ENCODE peak calls at places on chromosomes 11 and 22, in nine cellular contexts. One of them, this sample, is unnamed. For H3K4me1 and H3K9me2, the result is how much of the 10 kb centered on the place peaks cover.

GRCh38 chr22:40116496-40117200 is 61.1 kb upstream of the TNRC6B start:
- DNase-seq in HCT116: no peak
- DNase-seq in GM23338: no peak
- DNase-seq in MM.1S: no peak
- DNase-seq in SK-N-SH: no peak
- DNase-seq in PC-9: no peak
- DNase-seq in OCI-LY7: no peak
- DNase-seq in hepatocyte: no peak
- DNase-seq in GM23248: no peak
- DNase-seq in this sample: no peak

GRCh38 chr11:42524534-42525227 is 787.1 kb upstream of the API5 start:
- DNase-seq in GM23338: peak
- DNase-seq in PC-9: peak
- DNase-seq in SK-N-SH: peak
- DNase-seq in HCT116: no peak
- DNase-seq in OCI-LY7: peak
- DNase-seq in GM23248: peak
- DNase-seq in hepatocyte: peak
- DNase-seq in MM.1S: peak
- DNase-seq in this sample: peak

GRCh38 chr11:36352919-36353318 is 56.8 kb downstream of the PRR5L start:
- DNase-seq in SK-N-SH: no peak
- DNase-seq in PC-9: no peak
- DNase-seq in hepatocyte: no peak
- DNase-seq in OCI-LY7: no peak
- DNase-seq in GM23248: no peak
- DNase-seq in HCT116: no peak
- DNase-seq in GM23338: no peak
- DNase-seq in MM.1S: no peak
- DNase-seq in this sample: no peak

GRCh38 chr22:28183078-28183870 is 264.2 kb upstream of the PITPNB start:
- DNase-seq in MM.1S: no peak
- DNase-seq in HCT116: no peak
- DNase-seq in PC-9: no peak
- DNase-seq in GM23248: peak
- DNase-seq in SK-N-SH: no peak
- DNase-seq in OCI-LY7: no peak
- DNase-seq in hepatocyte: no peak
- DNase-seq in GM23338: no peak
- DNase-seq in this sample: no peak

GRCh38 chr11:30392221-30392784 is 69.4 kb downstream of the ARL14EP start:
- DNase-seq in PC-9: no peak
- DNase-seq in MM.1S: no peak
- DNase-seq in GM23248: no peak
- DNase-seq in SK-N-SH: no peak
- DNase-seq in HCT116: no peak
- DNase-seq in hepatocyte: peak
- DNase-seq in GM23338: no peak
- DNase-seq in OCI-LY7: no peak
- DNase-seq in this sample: no peak

GRCh38 chr11:111851636-111852035 is 19.7 kb downstream of the ALG9 start:
- DNase-seq in PC-9: peak
- DNase-seq in GM23248: peak
- DNase-seq in GM23338: peak
- DNase-seq in hepatocyte: peak
- DNase-seq in MM.1S: no peak
- DNase-seq in HCT116: no peak
- DNase-seq in OCI-LY7: peak
- DNase-seq in SK-N-SH: peak
- DNase-seq in this sample: peak

GRCh38 chr22:22061085-22062077 is 78.8 kb upstream of the TOP3B start:
- DNase-seq in OCI-LY7: peak
- DNase-seq in GM23248: peak
- DNase-seq in GM23338: no peak
- DNase-seq in HCT116: peak
- DNase-seq in SK-N-SH: no peak
- DNase-seq in hepatocyte: peak
- DNase-seq in MM.1S: no peak
- DNase-seq in PC-9: no peak
- DNase-seq in this sample: peak

GRCh38 chr11:120801801-120802689 is 221.9 kb upstream of the TBCEL start:
- DNase-seq in hepatocyte: peak
- DNase-seq in GM23338: peak
- DNase-seq in SK-N-SH: peak
- DNase-seq in OCI-LY7: peak
- DNase-seq in PC-9: peak
- DNase-seq in GM23248: peak
- DNase-seq in MM.1S: peak
- DNase-seq in HCT116: peak
- DNase-seq in this sample: peak

GRCh38 chr11:6634534-6634933 is 15.3 kb upstream of the TPP1 start:
- DNase-seq in GM23338: no peak
- DNase-seq in GM23248: no peak
- DNase-seq in OCI-LY7: no peak
- DNase-seq in SK-N-SH: no peak
- DNase-seq in hepatocyte: no peak
- DNase-seq in PC-9: no peak
- DNase-seq in HCT116: no peak
- DNase-seq in MM.1S: no peak
- DNase-seq in this sample: no peak

GRCh38 chr11:121497176-121497995 is 44.6 kb upstream of the SORL1-AS1 start:
- DNase-seq in PC-9: no peak
- DNase-seq in hepatocyte: no peak
- DNase-seq in OCI-LY7: no peak
- DNase-seq in GM23338: peak
- DNase-seq in SK-N-SH: no peak
- DNase-seq in GM23248: no peak
- DNase-seq in MM.1S: no peak
- DNase-seq in HCT116: no peak
- DNase-seq in this sample: no peak

GRCh38 chr11:75986966-75987365 is 172.0 kb downstream of the UVRAG start:
- DNase-seq in hepatocyte: no peak
- DNase-seq in OCI-LY7: no peak
- DNase-seq in HCT116: no peak
- DNase-seq in SK-N-SH: no peak
- DNase-seq in PC-9: no peak
- DNase-seq in GM23248: no peak
- DNase-seq in GM23338: no peak
- DNase-seq in MM.1S: no peak
- DNase-seq in this sample: no peak

GRCh38 chr22:24325105-24325757 is 54.6 kb downstream of the SPECC1L start:
- DNase-seq in PC-9: peak
- DNase-seq in GM23338: peak
- DNase-seq in GM23248: peak
- DNase-seq in hepatocyte: peak
- DNase-seq in OCI-LY7: peak
- DNase-seq in MM.1S: peak
- DNase-seq in SK-N-SH: peak
- DNase-seq in HCT116: no peak
- DNase-seq in this sample: peak

GRCh38 chr22:20509344-20510047 is 2.1 kb downstream of the MED15 start:
- DNase-seq in MM.1S: peak
- DNase-seq in GM23338: peak
- DNase-seq in OCI-LY7: peak
- DNase-seq in GM23248: peak
- DNase-seq in HCT116: no peak
- DNase-seq in hepatocyte: peak
- DNase-seq in PC-9: peak
- DNase-seq in SK-N-SH: peak
- DNase-seq in this sample: peak

GRCh38 chr22:49763696-49764095 is 64.0 kb downstream of the BRD1 start:
- DNase-seq in hepatocyte: no peak
- DNase-seq in GM23248: no peak
- DNase-seq in OCI-LY7: no peak
- DNase-seq in GM23338: no peak
- DNase-seq in HCT116: no peak
- DNase-seq in SK-N-SH: peak
- DNase-seq in PC-9: no peak
- DNase-seq in MM.1S: no peak
- DNase-seq in this sample: no peak

GRCh38 chr11:120358729-120359128 is 22.5 kb downstream of the ARHGEF12 start:
- DNase-seq in SK-N-SH: no peak
- DNase-seq in HCT116: no peak
- DNase-seq in GM23248: no peak
- DNase-seq in hepatocyte: no peak
- DNase-seq in OCI-LY7: no peak
- DNase-seq in GM23338: no peak
- DNase-seq in MM.1S: no peak
- DNase-seq in PC-9: no peak
- DNase-seq in this sample: no peak

GRCh38 chr11:34449013-34449412 is 10.3 kb downstream of the CAT start:
- DNase-seq in HCT116: no peak
- DNase-seq in hepatocyte: no peak
- DNase-seq in MM.1S: peak
- DNase-seq in SK-N-SH: no peak
- DNase-seq in GM23248: no peak
- DNase-seq in PC-9: peak
- DNase-seq in OCI-LY7: peak
- DNase-seq in GM23338: no peak
- DNase-seq in this sample: no peak

GRCh38 chr11:2388431-2389024 is 11.4 kb downstream of the CD81 start:
- DNase-seq in OCI-LY7: no peak
- DNase-seq in PC-9: no peak
- DNase-seq in SK-N-SH: no peak
- DNase-seq in GM23248: no peak
- DNase-seq in HCT116: no peak
- DNase-seq in hepatocyte: no peak
- DNase-seq in GM23338: no peak
- DNase-seq in MM.1S: no peak
- DNase-seq in this sample: no peak
- H3K4me1 ChIP-seq in OCI-LY7: half or more
- H3K4me1 ChIP-seq in PC-9: under half
- H3K4me1 ChIP-seq in SK-N-SH: under half
- H3K4me1 ChIP-seq in GM23248: under half
- H3K4me1 ChIP-seq in HCT116: under half
- H3K4me1 ChIP-seq in hepatocyte: under half
- H3K4me1 ChIP-seq in GM23338: under half
- H3K4me1 ChIP-seq in MM.1S: under half
- H3K4me1 ChIP-seq in this sample: under half

GRCh38 chr22:44665115-44665514 is 36.9 kb upstream of the PRR5 start:
- DNase-seq in hepatocyte: no peak
- DNase-seq in PC-9: no peak
- DNase-seq in GM23338: peak
- DNase-seq in GM23248: no peak
- DNase-seq in OCI-LY7: no peak
- DNase-seq in SK-N-SH: peak
- DNase-seq in HCT116: no peak
- DNase-seq in MM.1S: no peak
- DNase-seq in this sample: no peak
- H3K9me2 ChIP-seq in hepatocyte: under half
- H3K9me2 ChIP-seq in PC-9: under half
- H3K9me2 ChIP-seq in GM23338: under half
- H3K9me2 ChIP-seq in GM23248: under half
- H3K9me2 ChIP-seq in OCI-LY7: under half
- H3K9me2 ChIP-seq in SK-N-SH: under half
- H3K9me2 ChIP-seq in HCT116: under half
- H3K9me2 ChIP-seq in MM.1S: under half
- H3K9me2 ChIP-seq in this sample: under half

GRCh38 chr11:72719551-72719950 is 32.7 kb downstream of the ARAP1 start:
- DNase-seq in OCI-LY7: no peak
- DNase-seq in GM23338: no peak
- DNase-seq in PC-9: no peak
- DNase-seq in SK-N-SH: no peak
- DNase-seq in hepatocyte: no peak
- DNase-seq in MM.1S: peak
- DNase-seq in HCT116: no peak
- DNase-seq in GM23248: no peak
- DNase-seq in this sample: no peak

GRCh38 chr11:72719144-72719543 is 33.1 kb downstream of the ARAP1 start:
- DNase-seq in MM.1S: peak
- DNase-seq in hepatocyte: no peak
- DNase-seq in GM23248: peak
- DNase-seq in GM23338: no peak
- DNase-seq in SK-N-SH: no peak
- DNase-seq in PC-9: no peak
- DNase-seq in HCT116: no peak
- DNase-seq in OCI-LY7: no peak
- DNase-seq in this sample: no peak

GRCh38 chr11:72716291-72716690 is 35.9 kb downstream of the ARAP1 start:
- DNase-seq in hepatocyte: no peak
- DNase-seq in HCT116: no peak
- DNase-seq in GM23248: no peak
- DNase-seq in SK-N-SH: peak
- DNase-seq in OCI-LY7: no peak
- DNase-seq in MM.1S: peak
- DNase-seq in PC-9: no peak
- DNase-seq in GM23338: no peak
- DNase-seq in this sample: no peak

GRCh38 chr11:72716788-72717435 is 35.3 kb downstream of the ARAP1 start:
- DNase-seq in GM23338: no peak
- DNase-seq in MM.1S: no peak
- DNase-seq in HCT116: no peak
- DNase-seq in hepatocyte: no peak
- DNase-seq in GM23248: no peak
- DNase-seq in SK-N-SH: no peak
- DNase-seq in OCI-LY7: no peak
- DNase-seq in PC-9: no peak
- DNase-seq in this sample: no peak

DNA sequence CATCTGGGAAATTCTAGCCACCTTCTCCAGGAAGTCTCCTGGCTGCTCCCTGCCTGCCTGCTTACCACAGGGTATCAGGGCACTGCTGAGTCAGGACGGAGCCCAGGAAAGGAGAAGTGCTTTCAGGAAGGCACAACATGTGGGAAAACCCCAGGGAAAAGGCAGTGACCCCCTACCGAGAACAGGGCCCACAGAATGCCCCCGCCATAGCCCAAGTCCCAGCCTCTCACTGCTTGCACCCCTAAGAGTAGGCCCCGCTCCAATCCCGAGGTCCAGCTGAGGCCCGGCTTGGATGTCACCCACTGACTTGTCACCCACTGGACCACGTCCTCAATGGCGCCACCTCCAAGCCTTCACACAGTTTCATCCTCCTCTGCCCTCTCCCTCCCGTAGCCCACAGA is 34.1 kb downstream of the ARAP1 start:
- DNase-seq in HCT116: no peak
- DNase-seq in GM23338: no peak
- DNase-seq in MM.1S: no peak
- DNase-seq in SK-N-SH: no peak
- DNase-seq in GM23248: no peak
- DNase-seq in hepatocyte: no peak
- DNase-seq in PC-9: no peak
- DNase-seq in OCI-LY7: no peak
- DNase-seq in this sample: no peak
- H3K27ac ChIP-seq in HCT116: no peak
- H3K27ac ChIP-seq in GM23338: no peak
- H3K27ac ChIP-seq in MM.1S: peak
- H3K27ac ChIP-seq in SK-N-SH: no peak
- H3K27ac ChIP-seq in GM23248: no peak
- H3K27ac ChIP-seq in hepatocyte: no peak
- H3K27ac ChIP-seq in PC-9: no peak
- H3K27ac ChIP-seq in OCI-LY7: no peak
- H3K27ac ChIP-seq in this sample: no peak

DNA sequence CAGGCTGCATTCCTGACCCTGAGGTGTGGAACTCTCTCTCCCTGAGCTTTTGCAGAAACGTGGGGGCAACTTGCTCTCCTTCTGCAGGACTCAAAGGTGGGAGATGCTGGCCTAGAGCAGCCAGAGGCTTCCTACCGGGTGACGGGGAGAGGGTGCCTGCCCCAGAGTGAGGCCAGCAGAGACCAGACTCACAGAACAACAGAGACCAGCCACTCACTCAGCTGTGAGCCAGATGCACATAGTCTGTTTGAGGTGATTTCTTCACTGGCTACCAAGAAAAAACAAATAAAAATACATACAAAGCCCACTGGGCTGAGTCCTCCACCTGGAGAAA is 86.0 kb upstream of the FGF3 start:
- DNase-seq in hepatocyte: no peak
- DNase-seq in PC-9: no peak
- DNase-seq in SK-N-SH: peak
- DNase-seq in GM23338: no peak
- DNase-seq in MM.1S: no peak
- DNase-seq in GM23248: no peak
- DNase-seq in OCI-LY7: no peak
- DNase-seq in HCT116: no peak
- DNase-seq in this sample: no peak
- H3K4me1 ChIP-seq in hepatocyte: under half
- H3K4me1 ChIP-seq in PC-9: half or more
- H3K4me1 ChIP-seq in SK-N-SH: under half
- H3K4me1 ChIP-seq in GM23338: under half
- H3K4me1 ChIP-seq in MM.1S: under half
- H3K4me1 ChIP-seq in GM23248: under half
- H3K4me1 ChIP-seq in OCI-LY7: under half
- H3K4me1 ChIP-seq in HCT116: under half
- H3K4me1 ChIP-seq in this sample: under half